ENCODE peak calls at places on chromosome 5, in eight cellular contexts. G, F, Y, H, P, W, D and K are unnamed samples.

GRCh38 chr5:64767959-64768357 is 533 bp downstream of the SREK1IP1 start:
- DNase-seq in G (no peak), F (peak; percentile 45), Y (no peak), H (no peak), P (peak; percentile 49), W (no peak), D (no peak), K (no peak)

GRCh38 chr5:113520429-113520828 is 6.9 kb downstream of the YTHDC2 start:
- DNase-seq in G (no peak), F (no peak), Y (no peak), H (no peak), P (no peak), W (no peak), D (no peak), K (no peak)

GRCh38 chr5:151464101-151464500 is 16.7 kb downstream of the SLC36A1 start:
- DNase-seq in G (no peak), F (no peak), Y (no peak), H (no peak), P (no peak), W (no peak), D (no peak), K (no peak)

GRCh38 chr5:33601881-33602280 is 161.1 kb downstream of the TARS1 start:
- DNase-seq in G (no peak), F (no peak), Y (no peak), H (no peak), P (no peak), W (no peak), D (no peak), K (no peak)

GRCh38 chr5:56961746-56962145 is 9.8 kb upstream of the MIER3 start:
- DNase-seq in G (no peak), F (no peak), Y (no peak), H (no peak), P (no peak), W (no peak), D (no peak), K (no peak)

GRCh38 chr5:177005619-177006264 is 837 bp downstream of the UIMC1 start:
- DNase-seq in G (no peak), F (peak; percentile 44), Y (peak; percentile 62), H (peak; percentile 57), P (peak; percentile 69), W (peak; percentile 66), D (peak; percentile 17), K (peak; percentile 26)

GRCh38 chr5:34522599-34523381 is 133.3 kb upstream of the RAI14 start:
- DNase-seq in G (peak; percentile 92), F (peak; percentile 63), Y (no peak), H (peak; percentile 22), P (peak; percentile 67), W (peak; percentile 60), D (no peak), K (peak; percentile 63)

GRCh38 chr5:139862803-139863202 is 67.2 kb downstream of the PSD2 start:
- DNase-seq in G (no peak), F (no peak), Y (no peak), H (no peak), P (no peak), W (no peak), D (no peak), K (no peak)

GRCh38 chr5:23318960-23319359 is 188.4 kb upstream of the PRDM9 start:
- DNase-seq in G (no peak), F (no peak), Y (no peak), H (no peak), P (no peak), W (no peak), D (no peak), K (no peak)

GRCh38 chr5:128538249-128539037 is 398 bp upstream of the FBN2 start:
- DNase-seq in G (peak; percentile 79), F (peak; percentile 93), Y (no peak), H (no peak), P (peak; percentile 86), W (no peak), D (no peak), K (no peak)

GRCh38 chr5:90421136-90421535 is 11.6 kb upstream of the CETN3 start:
- DNase-seq in G (no peak), F (peak; percentile 12), Y (no peak), H (no peak), P (no peak), W (no peak), D (no peak), K (no peak)

GRCh38 chr5:38533286-38534121 is 22.9 kb downstream of the LIFR start:
- DNase-seq in G (no peak), F (no peak), Y (no peak), H (no peak), P (no peak), W (no peak), D (no peak), K (no peak)

GRCh38 chr5:64654184-64654938 is 35.9 kb upstream of the SHISAL2B start:
- DNase-seq in G (no peak), F (no peak), Y (no peak), H (no peak), P (no peak), W (no peak), D (no peak), K (no peak)

GRCh38 chr5:114192108-114192507 is 169.8 kb upstream of the KCNN2 start:
- DNase-seq in G (no peak), F (no peak), Y (no peak), H (no peak), P (no peak), W (no peak), D (no peak), K (no peak)

GRCh38 chr5:79694652-79695051 is 5.0 kb downstream of the CMYA5 start:
- DNase-seq in G (no peak), F (no peak), Y (no peak), H (no peak), P (no peak), W (no peak), D (no peak), K (no peak)

GRCh38 chr5:120765189-120765588 is 301.1 kb downstream of the PRR16 start:
- DNase-seq in G (no peak), F (no peak), Y (no peak), H (no peak), P (no peak), W (no peak), D (no peak), K (no peak)

GRCh38 chr5:32388429-32389111 is 56.0 kb downstream of the ZFR start:
- DNase-seq in G (no peak), F (no peak), Y (no peak), H (no peak), P (no peak), W (no peak), D (no peak), K (no peak)

GRCh38 chr5:96209829-96210228 is 223.2 kb downstream of the PCSK1 start:
- DNase-seq in G (no peak), F (no peak), Y (no peak), H (no peak), P (no peak), W (no peak), D (no peak), K (no peak)

GRCh38 chr5:9392625-9393024 is 153.2 kb downstream of the SEMA5A start:
- DNase-seq in G (no peak), F (no peak), Y (no peak), H (no peak), P (no peak), W (no peak), D (no peak), K (no peak)

GRCh38 chr5:75510836-75511434 is 494 bp downstream of the CERT1 start:
- DNase-seq in G (peak; percentile 10), F (no peak), Y (peak; percentile 73), H (peak; percentile 45), P (no peak), W (peak; percentile 34), D (peak; percentile 45), K (peak; percentile 36)

GRCh38 chr5:84585218-84585617 is 200.5 kb upstream of the EDIL3 start:
- DNase-seq in G (no peak), F (no peak), Y (no peak), H (no peak), P (no peak), W (no peak), D (no peak), K (no peak)

GRCh38 chr5:37248970-37249819 is at the start of gene CPLANE1:
- DNase-seq in G (peak; percentile 95), F (peak; percentile 76), Y (peak; percentile 87), H (peak; percentile 44), P (peak; percentile 83), W (peak; percentile 66), D (peak; percentile 13), K (peak; percentile 35)

GRCh38 chr5:6359941-6360683 is 18.2 kb downstream of the MED10 start:
- DNase-seq in G (no peak), F (peak; percentile 76), Y (no peak), H (no peak), P (peak; percentile 49), W (no peak), D (no peak), K (peak; percentile 77)

GRCh38 chr5:159786901-159787691 is 129.2 kb upstream of the ADRA1B start:
- DNase-seq in G (no peak), F (no peak), Y (no peak), H (no peak), P (no peak), W (no peak), D (no peak), K (peak; percentile 93)

GRCh38 chr5:30693326-30693725 is 500.2 kb upstream of the CDH6 start:
- DNase-seq in G (no peak), F (no peak), Y (no peak), H (no peak), P (no peak), W (no peak), D (no peak), K (no peak)

GRCh38 chr5:84688566-84688965 is 303.9 kb upstream of the EDIL3 start:
- DNase-seq in G (no peak), F (no peak), Y (no peak), H (no peak), P (no peak), W (no peak), D (no peak), K (no peak)

GRCh38 chr5:34803974-34804373 is 35.0 kb upstream of the TTC23L start:
- DNase-seq in G (no peak), F (peak; percentile 39), Y (no peak), H (no peak), P (no peak), W (no peak), D (no peak), K (no peak)

GRCh38 chr5:150848271-150848670 is 1.9 kb downstream of the IRGM start:
- DNase-seq in G (no peak), F (no peak), Y (no peak), H (no peak), P (no peak), W (no peak), D (no peak), K (no peak)

GRCh38 chr5:91957671-91958070 is 574.6 kb upstream of the ARRDC3 start:
- DNase-seq in G (no peak), F (no peak), Y (no peak), H (no peak), P (no peak), W (no peak), D (no peak), K (no peak)

GRCh38 chr5:147073098-147073497 is 161.7 kb upstream of the STK32A start:
- DNase-seq in G (no peak), F (no peak), Y (no peak), H (no peak), P (no peak), W (no peak), D (no peak), K (no peak)

GRCh38 chr5:13987843-13988464 is 43.5 kb upstream of the DNAH5 start:
- DNase-seq in G (peak; percentile 85), F (peak; percentile 74), Y (no peak), H (no peak), P (peak; percentile 73), W (peak; percentile 55), D (no peak), K (no peak)

GRCh38 chr5:6576861-6577501 is 55.9 kb downstream of the NSUN2 start:
- DNase-seq in G (peak; percentile 74), F (peak; percentile 57), Y (no peak), H (no peak), P (peak; percentile 48), W (peak; percentile 26), D (no peak), K (no peak)

GRCh38 chr5:124262443-124262842 is 484.0 kb downstream of the ZNF608 start:
- DNase-seq in G (no peak), F (no peak), Y (no peak), H (no peak), P (no peak), W (no peak), D (no peak), K (no peak)

GRCh38 chr5:1464096-1464446 is 18.8 kb upstream of the SLC6A3 start:
- DNase-seq in G (no peak), F (no peak), Y (no peak), H (no peak), P (no peak), W (no peak), D (no peak), K (no peak)